ENCODE peak calls at places on chromosome 4, in eight cellular contexts. K is HFFc6, M is NCI-H1105 treated with DMSO at 0.1 percent for 48 hours, P is ELR, D is left ventricle myocardium superior, W is frontal cortex, O is lower leg skin, T is adipocyte. Q is an unnamed sample.

GRCh38 chr4:53192017-53192416 is 173.8 kb downstream of the SCFD2 start:
- DNase-seq in K (no peak), M (no peak), P (no peak), D (no peak), W (no peak), O (no peak), T (no peak), Q (no peak)

GRCh38 chr4:38162240-38162784 is 202.1 kb downstream of the PTTG2 start:
- DNase-seq in K (peak; percentile 84), M (no peak), P (peak; percentile 91), D (no peak), W (no peak), O (no peak), T (peak; percentile 71), Q (no peak)

GRCh38 chr4:142311916-142312315 is 534.2 kb downstream of the INPP4B start:
- DNase-seq in K (no peak), M (no peak), P (no peak), D (no peak), W (no peak), O (no peak), T (no peak), Q (no peak)

GRCh38 chr4:87865960-87866598 is 33.3 kb downstream of the MEPE start:
- DNase-seq in K (peak; percentile 12), M (no peak), P (peak; percentile 51), D (no peak), W (no peak), O (no peak), T (peak; percentile 8), Q (no peak)

GRCh38 chr4:115711575-115711974 is 598.2 kb upstream of the NDST4 start:
- DNase-seq in K (no peak), M (no peak), P (no peak), D (no peak), W (no peak), O (no peak), T (peak; percentile 1), Q (no peak)

GRCh38 chr4:845233-845835 is 19.4 kb upstream of the CPLX1 start:
- DNase-seq in K (peak; percentile 8), M (no peak), P (peak; percentile 15), D (peak; percentile 16), W (no peak), O (no peak), T (peak; percentile 18), Q (no peak)

GRCh38 chr4:211033-211511 is 86.8 kb downstream of the ZNF718 start:
- DNase-seq in K (no peak), M (no peak), P (no peak), D (no peak), W (no peak), O (no peak), T (no peak), Q (no peak)

GRCh38 chr4:126701756-126702155 is 931.0 kb upstream of the INTU start:
- DNase-seq in K (peak; percentile 70), M (peak; percentile 15), P (peak; percentile 55), D (peak; percentile 55), W (no peak), O (no peak), T (peak; percentile 55), Q (no peak)

GRCh38 chr4:119683518-119683917 is 54.9 kb upstream of the PDE5A start:
- DNase-seq in K (peak; percentile 42), M (no peak), P (peak; percentile 1), D (no peak), W (no peak), O (no peak), T (peak; percentile 68), Q (no peak)

GRCh38 chr4:101288365-101289145 is 58.8 kb downstream of the PPP3CA start:
- DNase-seq in K (no peak), M (no peak), P (no peak), D (no peak), W (no peak), O (no peak), T (no peak), Q (no peak)

GRCh38 chr4:124632439-124632838 is 80.1 kb downstream of the ANKRD50 start:
- DNase-seq in K (no peak), M (no peak), P (no peak), D (no peak), W (no peak), O (no peak), T (peak; percentile 29), Q (no peak)

GRCh38 chr4:20251061-20251795 is 477 bp upstream of the SLIT2 start:
- DNase-seq in K (no peak), M (peak; percentile 65), P (no peak), D (no peak), W (no peak), O (no peak), T (peak; percentile 47), Q (no peak)

GRCh38 chr4:168674077-168674747 is 177.4 kb downstream of the PALLD start:
- DNase-seq in K (no peak), M (no peak), P (no peak), D (no peak), W (no peak), O (no peak), T (peak; percentile 48), Q (no peak)

GRCh38 chr4:71113294-71113693 is 119.8 kb downstream of the DCK start:
- DNase-seq in K (no peak), M (no peak), P (no peak), D (no peak), W (no peak), O (no peak), T (no peak), Q (no peak)

GRCh38 chr4:10492486-10492885 is 35.3 kb upstream of the ZNF518B start:
- DNase-seq in K (no peak), M (no peak), P (no peak), D (no peak), W (no peak), O (no peak), T (no peak), Q (no peak)

GRCh38 chr4:19659131-19659530 is 592.6 kb upstream of the SLIT2 start:
- DNase-seq in K (no peak), M (no peak), P (no peak), D (no peak), W (no peak), O (no peak), T (no peak), Q (no peak)

GRCh38 chr4:158169931-158170690 is 2.7 kb downstream of the GASK1B start:
- DNase-seq in K (no peak), M (peak; percentile 34), P (no peak), D (no peak), W (no peak), O (no peak), T (no peak), Q (no peak)

GRCh38 chr4:43776371-43776770 is 672.2 kb downstream of the KCTD8 start:
- DNase-seq in K (no peak), M (peak; percentile 5), P (peak; percentile 36), D (no peak), W (no peak), O (no peak), T (peak; percentile 35), Q (no peak)